ENCODE peak calls at places on chromosomes 3 and 15, in six cellular contexts. Z, N, T, U, B and X are unnamed samples.

GRCh38 chr15:76293361-76293760 is 17.9 kb downstream of the ETFA start:
- DNase-seq in U (no peak), N (no peak), Z (no peak), T (no peak), B (no peak), X (no peak)

GRCh38 chr15:71069693-71070092 is 45.6 kb upstream of the THSD4 start:
- DNase-seq in B (no peak), U (no peak), N (no peak), T (no peak), Z (no peak), X (no peak)

GRCh38 chr3:27072943-27073725 is 296.0 kb downstream of the NEK10 start:
- DNase-seq in B (no peak), U (no peak), Z (peak), T (no peak), N (no peak), X (no peak)

GRCh38 chr3:174710622-174711021 is 148.5 kb upstream of the NAALADL2 start:
- DNase-seq in N (no peak), T (no peak), B (no peak), U (no peak), Z (no peak), X (no peak)

GRCh38 chr3:168102735-168103410 is 7.1 kb upstream of the GOLIM4 start:
- DNase-seq in U (no peak), Z (no peak), N (no peak), T (no peak), B (no peak), X (no peak)

GRCh38 chr15:60957111-60957510 is 272.0 kb downstream of the RORA start:
- DNase-seq in T (no peak), N (no peak), B (no peak), U (no peak), Z (no peak), X (no peak)

GRCh38 chr15:26503998-26504397 is 268.9 kb downstream of the GABRB3 start:
- DNase-seq in B (no peak), T (no peak), N (no peak), Z (no peak), U (no peak), X (no peak)

GRCh38 chr15:70264014-70264492 is 166.3 kb upstream of the TLE3 start:
- DNase-seq in B (no peak), U (peak), Z (peak), T (no peak), N (no peak), X (no peak)

GRCh38 chr15:38201714-38202113 is 50.9 kb upstream of the SPRED1 start:
- DNase-seq in U (no peak), Z (no peak), B (no peak), N (no peak), T (no peak), X (no peak)

GRCh38 chr3:15527031-15527459 is 5.5 kb upstream of the COLQ start:
- DNase-seq in N (no peak), U (no peak), T (peak), Z (peak), B (no peak), X (no peak)

GRCh38 chr15:77892335-77892734 is 185.2 kb downstream of the TBC1D2B start:
- DNase-seq in B (peak), Z (no peak), T (no peak), N (no peak), U (no peak), X (no peak)

GRCh38 chr3:45365060-45365459 is 23.3 kb upstream of the LARS2 start:
- DNase-seq in U (no peak), T (no peak), Z (no peak), N (no peak), B (no peak), X (no peak)

GRCh38 chr15:40047413-40048154 is 8.6 kb upstream of the SRP14 start:
- DNase-seq in N (peak), B (peak), T (no peak), U (no peak), Z (no peak), X (peak)

GRCh38 chr3:182651461-182651860 is 141.8 kb upstream of the ATP11B start:
- DNase-seq in Z (no peak), N (no peak), T (no peak), U (no peak), B (no peak), X (no peak)

GRCh38 chr3:126433496-126434263 is 39.0 kb downstream of the CFAP100 start:
- DNase-seq in N (peak), T (no peak), U (no peak), Z (no peak), B (peak), X (no peak)

GRCh38 chr3:139434764-139435291 is 41.5 kb downstream of the RBP2 start:
- DNase-seq in T (no peak), B (no peak), U (no peak), N (no peak), Z (no peak), X (no peak)

GRCh38 chr3:172102123-172102882 is 62.9 kb downstream of the FNDC3B start:
- DNase-seq in U (no peak), Z (no peak), T (no peak), B (no peak), N (no peak), X (peak)

GRCh38 chr3:59981377-59981776 is 931.6 kb upstream of the CFAP20DC start:
- DNase-seq in Z (no peak), N (no peak), B (no peak), T (no peak), U (no peak), X (no peak)

GRCh38 chr3:193842029-193842782 is 249.2 kb downstream of the OPA1 start:
- DNase-seq in U (no peak), Z (no peak), B (no peak), N (no peak), T (no peak), X (no peak)

GRCh38 chr15:31236184-31237041 is 90.2 kb upstream of the KLF13 start:
- DNase-seq in N (peak), Z (no peak), B (peak), T (no peak), U (peak), X (no peak)

GRCh38 chr3:146590521-146590920 is 14.6 kb downstream of the PLSCR5 start:
- DNase-seq in U (no peak), Z (no peak), N (no peak), B (no peak), T (no peak), X (no peak)

GRCh38 chr3:69869643-69870042 is 129.9 kb upstream of the SAMMSON start:
- DNase-seq in N (no peak), Z (no peak), U (no peak), T (no peak), B (no peak), X (no peak)

GRCh38 chr15:41286665-41287333 is 45.6 kb downstream of the OIP5 start:
- DNase-seq in U (no peak), N (no peak), Z (no peak), B (no peak), T (no peak), X (no peak)